ENCODE peak calls at places on chromosomes 3 and 15, in eight cellular contexts. S is astrocyte, P is astrocyte of the spinal cord, C is IMR-90, M is fibroblast of lung, K is Calu3, R is KBM-7, T is AG10803. N is an unnamed sample.
A peak's percentile ranks its signal among the peaks of the same experiment; 100 is the strongest.

GRCh38 chr15:72968531-72968922 is 83.7 kb upstream of the NEO1 start:
- DNase-seq in C (no peak), P (no peak), M (no peak), R (peak; percentile 25), K (peak; percentile 51), S (no peak), T (no peak), N (no peak)

GRCh38 chr15:40239671-40240618 is 1.1 kb downstream of the PAK6 start:
- DNase-seq in S (no peak), T (no peak), M (no peak), C (no peak), K (no peak), P (no peak), R (no peak), N (no peak)

GRCh38 chr15:35671197-35671596 is 125.2 kb upstream of the DPH6 start:
- DNase-seq in M (peak; percentile 39), K (no peak), P (no peak), T (no peak), C (no peak), S (peak; percentile 27), R (no peak), N (no peak)

GRCh38 chr3:9279959-9280358 is 30.5 kb upstream of the SRGAP3 start:
- DNase-seq in T (peak; percentile 60), R (no peak), P (peak; percentile 52), C (peak; percentile 20), M (peak; percentile 66), K (no peak), S (peak; percentile 60), N (no peak)

GRCh38 chr15:57406040-57406772 is 29.9 kb downstream of the CGNL1 start:
- DNase-seq in K (no peak), R (no peak), S (no peak), T (peak; percentile 37), M (peak; percentile 10), C (peak; percentile 19), P (peak; percentile 21), N (no peak)

GRCh38 chr3:43695443-43695842 is 4.7 kb downstream of the ABHD5 start:
- DNase-seq in S (peak; percentile 57), R (no peak), K (no peak), P (peak; percentile 48), T (peak; percentile 81), M (peak; percentile 65), C (peak; percentile 86), N (no peak)

GRCh38 chr3:32401141-32401540 is 9.5 kb downstream of the CMTM7 start:
- DNase-seq in S (no peak), M (no peak), C (no peak), R (no peak), K (no peak), P (no peak), T (no peak), N (no peak)

GRCh38 chr3:30894521-30895289 is at the start of gene GADL1:
- DNase-seq in P (peak; percentile 15), K (peak; percentile 11), M (peak; percentile 49), S (peak; percentile 33), T (peak; percentile 17), C (peak; percentile 8), R (peak; percentile 26), N (peak; percentile 2)

GRCh38 chr15:40506964-40507571 is 36.3 kb downstream of the CHST14 start:
- DNase-seq in S (peak; percentile 40), P (peak; percentile 73), T (peak; percentile 63), R (peak; percentile 79), K (peak; percentile 74), C (peak; percentile 64), M (peak; percentile 65), N (peak; percentile 29)

GRCh38 chr3:35927441-35927840 is 288.1 kb downstream of the ARPP21 start:
- DNase-seq in S (no peak), P (no peak), K (no peak), R (no peak), T (no peak), M (no peak), C (no peak), N (no peak)

GRCh38 chr3:66633564-66633963 is 132.7 kb upstream of the LRIG1 start:
- DNase-seq in S (no peak), T (no peak), P (no peak), C (no peak), K (no peak), M (no peak), R (no peak), N (no peak)

GRCh38 chr15:56369234-56369633 is 4.0 kb downstream of the TEX9 start:
- DNase-seq in S (no peak), R (no peak), K (no peak), C (no peak), P (no peak), M (no peak), T (no peak), N (no peak)

GRCh38 chr3:52773361-52774065 is 2.8 kb upstream of the NEK4 start:
- DNase-seq in S (no peak), M (no peak), P (no peak), K (no peak), T (no peak), R (no peak), C (no peak), N (no peak)

GRCh38 chr3:57026918-57027317 is 33.5 kb upstream of the SPATA12 start:
- DNase-seq in M (peak; percentile 56), K (peak; percentile 27), P (no peak), T (peak; percentile 42), S (peak; percentile 38), R (peak; percentile 57), C (peak; percentile 56), N (no peak)

GRCh38 chr3:187919018-187919417 is 173.8 kb upstream of the BCL6 start:
- DNase-seq in K (no peak), R (peak; percentile 61), T (no peak), C (no peak), S (peak; percentile 60), M (peak; percentile 65), P (no peak), N (peak; percentile 66)

N was measured in stimulated activated naive B cell treated with anti-CD40 and anti-IgM and Interleukin-4, amounts not matched to agents 10 μg/mL and 1 μg/mL and 100 μg/mL, for 72 hours.